ENCODE peak calls at places on chromosomes 4 and X, in nine cellular contexts. One of them, this sample, is unnamed.
A peak's percentile ranks its signal among the peaks of the same experiment; 100 is the strongest.

GRCh38 chr4:65296246-65296645 is 374.0 kb downstream of the EPHA5 start:
- DNase-seq in NCI-H82: no peak
- DNase-seq in Jurkat, Clone E6-1: no peak
- DNase-seq in NCI-H2081: no peak
- DNase-seq in HEK293T: no peak
- DNase-seq in thoracic aorta: no peak
- DNase-seq in CD4-positive, CD25-positive, alpha-beta regulatory T cell: no peak
- DNase-seq in cardiac muscle cell: no peak
- DNase-seq in neural crest cell: no peak
- DNase-seq in this sample: no peak

GRCh38 chr4:28973591-28974350 is 1746.4 kb upstream of the PCDH7 start:
- DNase-seq in NCI-H82: no peak
- DNase-seq in Jurkat, Clone E6-1: no peak
- DNase-seq in NCI-H2081: no peak
- DNase-seq in HEK293T: no peak
- DNase-seq in thoracic aorta: no peak
- DNase-seq in CD4-positive, CD25-positive, alpha-beta regulatory T cell: no peak
- DNase-seq in cardiac muscle cell: no peak
- DNase-seq in neural crest cell: no peak
- DNase-seq in this sample: no peak

GRCh38 chrX:123964155-123964554 is 2.6 kb downstream of the STAG2 start:
- DNase-seq in NCI-H82: peak; percentile 50
- DNase-seq in Jurkat, Clone E6-1: no peak
- DNase-seq in NCI-H2081: no peak
- DNase-seq in HEK293T: no peak
- DNase-seq in thoracic aorta: no peak
- DNase-seq in CD4-positive, CD25-positive, alpha-beta regulatory T cell: no peak
- DNase-seq in cardiac muscle cell: peak; percentile 29
- DNase-seq in neural crest cell: no peak
- DNase-seq in this sample: no peak

GRCh38 chr4:110978761-110979160 is 355.9 kb upstream of the PITX2 start:
- DNase-seq in NCI-H82: no peak
- DNase-seq in Jurkat, Clone E6-1: no peak
- DNase-seq in NCI-H2081: no peak
- DNase-seq in HEK293T: no peak
- DNase-seq in thoracic aorta: no peak
- DNase-seq in CD4-positive, CD25-positive, alpha-beta regulatory T cell: no peak
- DNase-seq in cardiac muscle cell: no peak
- DNase-seq in neural crest cell: no peak
- DNase-seq in this sample: no peak

GRCh38 chr4:67736262-67736661 is 17.9 kb downstream of the GNRHR start:
- DNase-seq in NCI-H82: no peak
- DNase-seq in Jurkat, Clone E6-1: no peak
- DNase-seq in NCI-H2081: no peak
- DNase-seq in HEK293T: no peak
- DNase-seq in thoracic aorta: no peak
- DNase-seq in CD4-positive, CD25-positive, alpha-beta regulatory T cell: no peak
- DNase-seq in cardiac muscle cell: no peak
- DNase-seq in neural crest cell: no peak
- DNase-seq in this sample: no peak

GRCh38 chr4:88908003-88908402 is 149.0 kb downstream of the FAM13A start:
- DNase-seq in NCI-H82: no peak
- DNase-seq in Jurkat, Clone E6-1: no peak
- DNase-seq in NCI-H2081: no peak
- DNase-seq in HEK293T: no peak
- DNase-seq in thoracic aorta: no peak
- DNase-seq in CD4-positive, CD25-positive, alpha-beta regulatory T cell: no peak
- DNase-seq in cardiac muscle cell: no peak
- DNase-seq in neural crest cell: no peak
- DNase-seq in this sample: no peak

GRCh38 chr4:185936650-185937376 is 124.8 kb upstream of the SORBS2 start:
- DNase-seq in NCI-H82: no peak
- DNase-seq in Jurkat, Clone E6-1: no peak
- DNase-seq in NCI-H2081: no peak
- DNase-seq in HEK293T: no peak
- DNase-seq in thoracic aorta: no peak
- DNase-seq in CD4-positive, CD25-positive, alpha-beta regulatory T cell: no peak
- DNase-seq in cardiac muscle cell: peak; percentile 3
- DNase-seq in neural crest cell: no peak
- DNase-seq in this sample: no peak

GRCh38 chr4:105147226-105148151 is 813 bp downstream of the TET2 start:
- DNase-seq in NCI-H82: peak; percentile 65
- DNase-seq in Jurkat, Clone E6-1: peak; percentile 18
- DNase-seq in NCI-H2081: peak; percentile 34
- DNase-seq in HEK293T: peak; percentile 15
- DNase-seq in thoracic aorta: no peak
- DNase-seq in CD4-positive, CD25-positive, alpha-beta regulatory T cell: peak; percentile 37
- DNase-seq in cardiac muscle cell: peak; percentile 44
- DNase-seq in neural crest cell: peak; percentile 31
- DNase-seq in this sample: peak; percentile 33

GRCh38 chrX:72569786-72570185 is 2.9 kb downstream of the HDAC8 start:
- DNase-seq in NCI-H82: no peak
- DNase-seq in Jurkat, Clone E6-1: no peak
- DNase-seq in NCI-H2081: no peak
- DNase-seq in HEK293T: no peak
- DNase-seq in thoracic aorta: no peak
- DNase-seq in CD4-positive, CD25-positive, alpha-beta regulatory T cell: no peak
- DNase-seq in cardiac muscle cell: peak; percentile 84
- DNase-seq in neural crest cell: no peak
- DNase-seq in this sample: no peak

GRCh38 chr4:39083164-39083563 is 21.1 kb downstream of the KLHL5 start:
- DNase-seq in NCI-H82: no peak
- DNase-seq in Jurkat, Clone E6-1: no peak
- DNase-seq in NCI-H2081: no peak
- DNase-seq in HEK293T: no peak
- DNase-seq in thoracic aorta: no peak
- DNase-seq in CD4-positive, CD25-positive, alpha-beta regulatory T cell: no peak
- DNase-seq in cardiac muscle cell: peak; percentile 57
- DNase-seq in neural crest cell: no peak
- DNase-seq in this sample: peak; percentile 52

GRCh38 chr4:721261-722171 is 15.9 kb downstream of the PCGF3 start:
- DNase-seq in NCI-H82: no peak
- DNase-seq in Jurkat, Clone E6-1: no peak
- DNase-seq in NCI-H2081: no peak
- DNase-seq in HEK293T: no peak
- DNase-seq in thoracic aorta: no peak
- DNase-seq in CD4-positive, CD25-positive, alpha-beta regulatory T cell: no peak
- DNase-seq in cardiac muscle cell: peak; percentile 62
- DNase-seq in neural crest cell: no peak
- DNase-seq in this sample: no peak

GRCh38 chr4:925171-925570 is 6.9 kb downstream of the GAK start:
- DNase-seq in NCI-H82: no peak
- DNase-seq in Jurkat, Clone E6-1: no peak
- DNase-seq in NCI-H2081: no peak
- DNase-seq in HEK293T: no peak
- DNase-seq in thoracic aorta: no peak
- DNase-seq in CD4-positive, CD25-positive, alpha-beta regulatory T cell: no peak
- DNase-seq in cardiac muscle cell: no peak
- DNase-seq in neural crest cell: no peak
- DNase-seq in this sample: no peak